ENCODE peak calls at places on chromosome 15, in eight cellular contexts. A is brain microvascular endothelial cell, F is GM23338, H is ovary, G is fibroblast of lung, K is adrenal gland, T is psoas muscle, I is uterus. Q is an unnamed sample.

GRCh38 chr15:90160781-90161727 is 40.1 kb upstream of the SEMA4B start:
- DNase-seq in H (no peak), F (peak; percentile 79), G (no peak), A (no peak), T (no peak), K (no peak), I (no peak), Q (peak; percentile 75)

GRCh38 chr15:96326551-96327154 is 3.8 kb upstream of the NR2F2 start:
- DNase-seq in F (peak; percentile 69), T (peak; percentile 62), K (peak; percentile 60), G (peak; percentile 76), A (peak; percentile 39), I (peak; percentile 69), H (peak; percentile 68), Q (peak; percentile 78)

GRCh38 chr15:90138071-90138833 is 36.0 kb upstream of the IDH2 start:
- DNase-seq in K (no peak), I (no peak), F (no peak), H (no peak), A (no peak), T (no peak), G (no peak), Q (peak; percentile 67)

GRCh38 chr15:88454867-88455810 is 12.0 kb downstream of the MRPL46 start:
- DNase-seq in G (peak; percentile 70), A (peak; percentile 46), T (peak; percentile 68), K (peak; percentile 76), F (peak; percentile 94), I (peak; percentile 52), H (peak; percentile 45), Q (no peak)

GRCh38 chr15:85642693-85643058 is 152.0 kb downstream of the KLHL25 start:
- DNase-seq in H (peak; percentile 73), K (no peak), T (peak; percentile 83), I (peak; percentile 85), G (peak; percentile 77), F (no peak), A (no peak), Q (no peak)

GRCh38 chr15:52193791-52194190 is 2.6 kb upstream of the GNB5 start:
- DNase-seq in I (no peak), A (no peak), K (no peak), H (no peak), T (no peak), G (no peak), F (no peak), Q (no peak)

GRCh38 chr15:73127302-73127936 is 75.2 kb downstream of the NEO1 start:
- DNase-seq in G (peak; percentile 39), A (peak; percentile 23), F (peak; percentile 74), K (peak; percentile 34), T (no peak), I (no peak), H (no peak), Q (no peak)

GRCh38 chr15:42056934-42057743 is 36.3 kb upstream of the PLA2G4E start:
- DNase-seq in K (peak; percentile 80), H (peak; percentile 62), F (peak; percentile 95), I (no peak), G (peak; percentile 53), A (peak; percentile 40), T (peak; percentile 92), Q (peak; percentile 92)

GRCh38 chr15:31516874-31517273 is 190.2 kb downstream of the KLF13 start:
- DNase-seq in T (no peak), H (no peak), I (no peak), G (no peak), K (no peak), A (no peak), F (no peak), Q (no peak)

GRCh38 chr15:65056868-65057548 is 10.8 kb downstream of the RASL12 start:
- DNase-seq in T (no peak), H (no peak), K (no peak), A (peak; percentile 17), F (no peak), G (no peak), I (no peak), Q (no peak)

GRCh38 chr15:58546066-58546591 is 114.3 kb downstream of the LIPC start:
- DNase-seq in K (no peak), I (no peak), H (no peak), A (no peak), F (no peak), T (no peak), G (no peak), Q (peak; percentile 56)

DNA sequence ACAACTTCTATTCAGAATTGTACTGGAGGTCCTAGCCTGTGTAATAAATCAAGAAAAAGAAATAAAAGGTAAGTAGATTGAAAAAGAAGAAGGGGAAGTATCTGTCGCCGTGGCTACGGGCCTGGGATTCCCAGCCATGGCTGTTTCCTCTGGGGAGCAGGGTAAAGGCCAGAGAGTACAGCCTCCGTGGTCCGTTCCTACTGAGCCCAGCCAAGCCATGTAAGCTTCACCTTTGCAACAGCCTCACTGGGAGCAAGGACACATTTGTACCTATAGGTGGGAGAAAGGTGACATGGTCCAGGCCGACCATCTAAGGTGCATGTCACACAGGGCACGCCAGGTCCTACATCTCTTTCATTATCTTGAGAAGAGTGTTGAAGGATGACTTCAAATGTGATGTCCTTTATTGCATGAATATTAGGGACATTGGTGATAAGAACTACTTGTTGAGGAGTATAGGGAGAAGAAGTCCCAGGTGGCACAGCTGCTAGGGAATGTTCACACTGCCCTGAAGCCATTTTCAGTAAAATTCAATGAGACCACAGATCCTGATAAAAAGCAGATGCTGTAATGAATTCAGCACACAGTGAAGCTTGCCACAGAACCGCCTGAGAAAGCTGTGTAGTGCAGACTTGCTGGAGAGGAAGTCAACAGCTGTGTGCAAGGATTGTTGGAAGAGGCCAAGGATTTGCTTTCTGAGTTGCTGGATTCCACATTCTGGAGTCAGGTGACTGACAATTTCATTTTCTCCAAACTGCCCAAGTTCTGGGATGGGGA is 71.1 kb downstream of the ANP32A start:
- DNase-seq in A (no peak), I (no peak), G (no peak), T (no peak), K (no peak), H (no peak), F (no peak), Q (no peak)
- H3K4me3 ChIP-seq in A (no peak overlapping the region), I (no peak overlapping the region), G (no peak overlapping the region), T (no peak overlapping the region), K (no peak overlapping the region), H (no peak overlapping the region), F (no peak overlapping the region), Q (no peak overlapping the region)

DNA sequence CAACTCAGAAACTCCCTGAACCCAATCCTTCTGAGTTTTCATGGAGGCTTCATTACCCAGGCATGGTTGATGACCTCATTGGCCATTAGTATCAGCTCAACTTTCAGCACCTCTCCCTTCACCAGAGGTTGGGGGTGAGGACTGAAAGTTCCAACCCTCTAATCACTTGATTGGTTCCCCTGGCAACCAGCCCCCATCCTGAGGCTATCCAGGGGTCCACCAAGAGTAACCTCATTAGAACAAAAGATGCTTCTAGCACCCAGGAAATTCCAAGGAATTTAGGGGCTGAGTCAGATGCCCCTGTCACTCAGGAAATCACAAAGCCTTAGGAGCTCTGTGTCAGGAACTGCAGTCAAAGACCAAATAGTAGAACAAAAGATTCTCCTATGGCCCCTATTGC is 43.8 kb downstream of the ADAMTSL3 start:
- DNase-seq in K (no peak), F (no peak), A (no peak), G (no peak), I (no peak), T (no peak), H (no peak), Q (no peak)
- H3K27ac ChIP-seq in K (no peak overlapping the region), F (no peak overlapping the region), A (no peak overlapping the region), G (no peak overlapping the region), I (no peak overlapping the region), T (no peak overlapping the region), H (no peak overlapping the region), Q (no peak overlapping the region)

GRCh38 chr15:23647001-23647295 is 719 bp downstream of the MAGEL2 start:
- DNase-seq in I (no peak), H (no peak), A (no peak), G (no peak), F (no peak), T (no peak), K (no peak), Q (no peak)

GRCh38 chr15:23647421-23648375 is at the start of gene MAGEL2:
- DNase-seq in F (peak; percentile 76), G (no peak), A (no peak), I (no peak), H (peak; percentile 24), T (peak; percentile 41), K (no peak), Q (no peak)

GRCh38 chr15:23644829-23645228 is 2.8 kb downstream of the MAGEL2 start:
- DNase-seq in F (no peak), K (no peak), I (no peak), G (no peak), A (no peak), H (no peak), T (no peak), Q (no peak)

GRCh38 chr15:23646165-23647000 is 1.3 kb downstream of the MAGEL2 start:
- DNase-seq in H (no peak), K (no peak), F (no peak), A (no peak), G (no peak), I (no peak), T (peak; percentile 42), Q (no peak)

DNA sequence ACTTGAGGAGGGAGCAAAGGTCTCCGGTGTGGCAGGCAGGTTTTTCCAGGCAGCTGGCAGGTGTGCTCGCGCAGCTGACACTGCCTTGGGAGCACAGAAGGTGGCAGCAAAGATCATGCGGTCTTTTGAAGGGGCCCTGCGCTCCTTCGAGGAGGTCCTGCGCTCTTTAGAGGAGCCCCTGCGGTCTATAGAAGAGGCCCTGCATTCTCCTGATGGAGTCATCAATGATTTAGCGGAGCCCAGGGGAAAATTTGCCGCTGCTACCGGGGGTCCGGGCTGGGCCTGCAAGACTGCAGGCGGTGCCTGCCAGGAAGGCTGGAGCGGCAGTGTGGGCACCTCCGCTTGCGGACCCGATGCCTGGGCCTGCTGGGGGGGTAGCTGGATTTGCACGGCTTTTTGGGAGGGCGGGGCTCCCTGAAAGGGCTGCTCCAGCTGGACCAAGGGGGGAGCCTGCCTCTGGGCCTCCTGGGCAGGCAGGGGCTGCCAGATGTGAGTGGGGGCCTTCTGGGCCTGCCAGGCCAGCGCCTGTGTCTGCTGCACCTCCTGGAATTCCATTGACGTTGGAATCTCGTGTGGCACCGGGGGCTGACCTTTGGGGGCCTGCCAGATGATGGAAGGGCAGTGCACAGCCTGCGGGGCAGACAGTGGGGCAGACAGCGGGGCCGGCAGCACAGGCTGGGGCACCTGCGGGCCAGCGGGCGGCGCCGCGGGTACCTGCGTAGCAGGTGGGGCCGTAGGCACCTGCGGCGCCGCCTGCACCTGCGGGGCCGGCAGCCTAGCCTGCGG is 2.1 kb downstream of the MAGEL2 start:
- DNase-seq in H (no peak), G (no peak), I (no peak), F (peak; percentile 84), A (no peak), K (no peak), T (no peak), Q (no peak)
- TF ChIP-seq CTCF in H (no peak), G (no peak), I (no peak), F (peak; percentile 60), A (no peak), K (no peak), T (no peak), Q (no peak)

GRCh38 chr15:69146724-69147435 is 13.6 kb upstream of the GLCE start:
- DNase-seq in K (no peak), T (no peak), F (no peak), G (no peak), I (no peak), A (no peak), H (no peak), Q (no peak)
- H3K4me3 ChIP-seq in K (no peak overlapping the region), T (no peak overlapping the region), F (no peak overlapping the region), G (no peak overlapping the region), I (no peak overlapping the region), A (no peak overlapping the region), H (no peak overlapping the region), Q (no peak overlapping the region)

GRCh38 chr15:74885461-74885860 is 4.4 kb upstream of the MPI start:
- DNase-seq in G (no peak), A (no peak), F (no peak), K (no peak), T (peak; percentile 11), I (no peak), H (no peak), Q (no peak)
- H3K27ac ChIP-seq in G (no peak overlapping the region), A (no peak overlapping the region), F (no peak overlapping the region), K (no peak overlapping the region), T (no peak overlapping the region), I (no peak overlapping the region), H (no peak overlapping the region), Q (no peak overlapping the region)